ENCODE peak calls at places on chromosomes 1 and 21, in six cellular contexts. Q is heart right ventricle, H is thoracic aorta, T is upper lobe of left lung, F is MM.1S, O is testis. D is an unnamed sample.

GRCh38 chr1:44442791-44443190 is 37.7 kb downstream of the RNF220 start:
- DNase-seq in Q (no peak), H (no peak), T (no peak), F (no peak), O (no peak), D (no peak)

GRCh38 chr21:16534408-16535099 is 804.8 kb downstream of the USP25 start:
- DNase-seq in Q (peak; percentile 80), H (no peak), T (no peak), F (no peak), O (peak; percentile 88), D (peak; percentile 9)

GRCh38 chr1:16145030-16145987 is 10.6 kb downstream of the EPHA2 start:
- DNase-seq in Q (peak; percentile 89), H (peak; percentile 64), T (peak; percentile 96), F (no peak), O (peak; percentile 46), D (no peak)

GRCh38 chr1:7578206-7578605 is 192.9 kb upstream of the VAMP3 start:
- DNase-seq in Q (no peak), H (no peak), T (no peak), F (no peak), O (no peak), D (no peak)

GRCh38 chr1:5481889-5482288 is 510.3 kb downstream of the NPHP4 start:
- DNase-seq in Q (no peak), H (no peak), T (no peak), F (peak; percentile 54), O (no peak), D (peak; percentile 8)

GRCh38 chr1:213277036-213277435 is 226.0 kb downstream of the RPS6KC1 start:
- DNase-seq in Q (no peak), H (no peak), T (no peak), F (peak; percentile 29), O (no peak), D (no peak)

GRCh38 chr1:211939876-211940468 is 95.4 kb downstream of the INTS7 start:
- DNase-seq in Q (no peak), H (no peak), T (no peak), F (peak; percentile 98), O (no peak), D (no peak)

GRCh38 chr1:15153184-15153841 is at the start of gene TMEM51:
- DNase-seq in Q (peak; percentile 56), H (no peak), T (peak; percentile 94), F (peak; percentile 38), O (peak; percentile 61), D (peak; percentile 79)

GRCh38 chr1:25813734-25814471 is 5.9 kb upstream of the MTFR1L start:
- DNase-seq in Q (no peak), H (no peak), T (peak; percentile 64), F (no peak), O (no peak), D (no peak)

GRCh38 chr1:231395051-231395995 is 26.8 kb downstream of the EGLN1 start:
- DNase-seq in Q (peak; percentile 44), H (no peak), T (no peak), F (no peak), O (peak; percentile 53), D (peak; percentile 80)

GRCh38 chr21:26846036-26846931 is 1.1 kb upstream of the ADAMTS1 start:
- DNase-seq in Q (peak; percentile 94), H (peak; percentile 36), T (peak; percentile 90), F (no peak), O (peak; percentile 84), D (peak; percentile 81)

GRCh38 chr1:72846891-72847290 is 564.6 kb upstream of the NEGR1 start:
- DNase-seq in Q (no peak), H (no peak), T (no peak), F (no peak), O (no peak), D (no peak)

GRCh38 chr1:211736351-211736915 is 61.0 kb upstream of the NEK2 start:
- DNase-seq in Q (no peak), H (no peak), T (no peak), F (no peak), O (peak; percentile 88), D (no peak)

GRCh38 chr1:23352096-23352695 is 8.1 kb upstream of the HNRNPR start:
- DNase-seq in Q (no peak), H (no peak), T (no peak), F (no peak), O (no peak), D (no peak)

GRCh38 chr21:29351691-29352090 is 53.0 kb downstream of the BACH1 start:
- DNase-seq in Q (no peak), H (no peak), T (no peak), F (no peak), O (no peak), D (no peak)

GRCh38 chr1:63621698-63622097 is 28.5 kb downstream of the PGM1 start:
- DNase-seq in Q (peak; percentile 16), H (peak; percentile 20), T (no peak), F (no peak), O (no peak), D (no peak)

GRCh38 chr1:240878631-240879030 is 266.7 kb upstream of the GREM2 start:
- DNase-seq in Q (no peak), H (no peak), T (no peak), F (no peak), O (no peak), D (no peak)

GRCh38 chr1:63728611-63729226 is 45.1 kb upstream of the ROR1 start:
- DNase-seq in Q (no peak), H (no peak), T (peak; percentile 26), F (no peak), O (no peak), D (no peak)

GRCh38 chr1:212914789-212915188 is 35.6 kb upstream of the VASH2 start:
- DNase-seq in Q (no peak), H (no peak), T (no peak), F (no peak), O (no peak), D (no peak)

GRCh38 chr1:187862506-187862905 is 1033.8 kb downstream of the PLA2G4A start:
- DNase-seq in Q (no peak), H (no peak), T (no peak), F (no peak), O (no peak), D (no peak)

GRCh38 chr21:46173573-46173972 is 10.7 kb downstream of the SPATC1L start:
- DNase-seq in Q (no peak), H (no peak), T (no peak), F (no peak), O (peak; percentile 13), D (no peak)

GRCh38 chr1:18962855-18963737 is 6.6 kb upstream of the IFFO2 start:
- DNase-seq in Q (no peak), H (no peak), T (no peak), F (no peak), O (no peak), D (no peak)

GRCh38 chr1:9201421-9202239 is 32.9 kb upstream of the H6PD start:
- DNase-seq in Q (peak; percentile 12), H (no peak), T (no peak), F (no peak), O (peak; percentile 36), D (no peak)

GRCh38 chr1:152185544-152186391 is 26.7 kb upstream of the RPTN start:
- DNase-seq in Q (peak; percentile 28), H (no peak), T (no peak), F (peak; percentile 74), O (peak; percentile 54), D (peak; percentile 69)

GRCh38 chr1:73674945-73675561 is 522.9 kb downstream of the LRRIQ3 start:
- DNase-seq in Q (no peak), H (no peak), T (no peak), F (peak; percentile 11), O (no peak), D (peak; percentile 45)

GRCh38 chr1:65009176-65009575 is 42.8 kb upstream of the JAK1 start:
- DNase-seq in Q (no peak), H (no peak), T (no peak), F (peak; percentile 51), O (no peak), D (peak; percentile 57)

GRCh38 chr1:94068831-94069648 is 51.9 kb downstream of the ABCA4 start:
- DNase-seq in Q (peak; percentile 44), H (no peak), T (no peak), F (no peak), O (no peak), D (no peak)

GRCh38 chr1:23651069-23651808 is 40.4 kb upstream of the RPL11 start:
- DNase-seq in Q (peak; percentile 82), H (no peak), T (no peak), F (no peak), O (no peak), D (no peak)

GRCh38 chr1:214569357-214570004 is 18.1 kb upstream of the PTPN14 start:
- DNase-seq in Q (no peak), H (no peak), T (no peak), F (no peak), O (no peak), D (no peak)

GRCh38 chr1:169103002-169103401 is 3.5 kb upstream of the ATP1B1 start:
- DNase-seq in Q (no peak), H (no peak), T (no peak), F (no peak), O (no peak), D (no peak)

GRCh38 chr1:21579788-21580187 is 70.6 kb downstream of the ALPL start:
- DNase-seq in Q (no peak), H (no peak), T (no peak), F (no peak), O (no peak), D (no peak)

GRCh38 chr1:109918077-109918606 is 7.5 kb downstream of the CSF1 start:
- DNase-seq in Q (no peak), H (no peak), T (no peak), F (no peak), O (no peak), D (no peak)
- TF ChIP-seq CTCF in Q (no peak), H (no peak), T (peak; percentile 20), F (no peak), O (no peak), D (no peak)

GRCh38 chr1:159170639-159171038 is 776 bp upstream of the CADM3 start:
- DNase-seq in Q (no peak), H (no peak), T (no peak), F (no peak), O (no peak), D (no peak)

GRCh38 chr1:159173303-159173702 is 1.9 kb downstream of the CADM3 start:
- DNase-seq in Q (no peak), H (no peak), T (no peak), F (no peak), O (no peak), D (no peak)

GRCh38 chr1:159172599-159173291 is 1.3 kb downstream of the CADM3 start:
- DNase-seq in Q (no peak), H (no peak), T (peak; percentile 16), F (no peak), O (no peak), D (no peak)

GRCh38 chr1:159171254-159171687 is at the start of gene CADM3:
- DNase-seq in Q (no peak), H (no peak), T (peak; percentile 76), F (no peak), O (peak; percentile 31), D (no peak)

GRCh38 chr1:159171688-159172501 is 480 bp downstream of the CADM3 start:
- DNase-seq in Q (no peak), H (no peak), T (peak; percentile 85), F (no peak), O (peak; percentile 19), D (no peak)
- H3K4me3 ChIP-seq in Q (peak overlapping the region; percentile 32), H (peak overlapping the region; percentile 32), T (no peak overlapping the region), F (no peak overlapping the region), O (peak overlapping the region; percentile 45), D (peak overlapping the region; percentile 4)

GRCh38 chr1:2258122-2258812 is 30.1 kb downstream of the SKI start:
- DNase-seq in Q (no peak), H (no peak), T (no peak), F (no peak), O (no peak), D (no peak)
- H3K4me1 ChIP-seq in Q (peaks cover 41% of the 10 kb centered on the region), H (peaks cover 19% of the 10 kb centered on the region), T (peaks cover 77% of the 10 kb centered on the region), F (peaks cover 13% of the 10 kb centered on the region), O (peaks cover 8% of the 10 kb centered on the region), D (peaks cover 38% of the 10 kb centered on the region)

GRCh38 chr1:77081834-77082233 is 137.4 kb downstream of the PIGK start:
- DNase-seq in Q (no peak), H (no peak), T (no peak), F (no peak), O (no peak), D (no peak)
- TF ChIP-seq CTCF in Q (no peak), H (no peak), T (no peak), F (no peak), O (no peak), D (no peak)

D was measured in A673.